ENCODE peak calls at places on chromosomes 12 and 14, in nine cellular contexts. Q, P, K, N, O, D, S, F and X are unnamed samples.

GRCh38 chr12:2613674-2614073 is 181.1 kb upstream of the FKBP4 start:
- DNase-seq in Q (no peak), P (no peak), K (no peak), N (no peak), O (peak; percentile 7), D (no peak), S (no peak), F (peak; percentile 95), X (no peak)

GRCh38 chr14:91058017-91058675 is 2.3 kb downstream of the RPS6KA5 start:
- DNase-seq in Q (no peak), P (no peak), K (no peak), N (no peak), O (no peak), D (no peak), S (no peak), F (no peak), X (no peak)

GRCh38 chr14:35532783-35533356 is 1.1 kb upstream of the INSM2 start:
- DNase-seq in Q (no peak), P (no peak), K (no peak), N (no peak), O (no peak), D (no peak), S (no peak), F (no peak), X (no peak)

GRCh38 chr14:31263485-31264133 is 56.0 kb upstream of the HECTD1 start:
- DNase-seq in Q (no peak), P (peak; percentile 15), K (no peak), N (no peak), O (peak; percentile 98), D (no peak), S (no peak), F (peak; percentile 100), X (no peak)

GRCh38 chr14:45135181-45135580 is 549 bp upstream of the FANCM start:
- DNase-seq in Q (peak; percentile 37), P (peak; percentile 3), K (no peak), N (no peak), O (no peak), D (no peak), S (no peak), F (no peak), X (no peak)

GRCh38 chr12:75660107-75660530 is 148.7 kb upstream of the KRR1 start:
- DNase-seq in Q (no peak), P (no peak), K (no peak), N (no peak), O (no peak), D (no peak), S (no peak), F (no peak), X (no peak)

GRCh38 chr14:30194769-30195168 is 267.1 kb upstream of the PRKD1 start:
- DNase-seq in Q (no peak), P (no peak), K (no peak), N (no peak), O (no peak), D (no peak), S (no peak), F (peak; percentile 92), X (no peak)

GRCh38 chr12:48265792-48266191 is 62.7 kb upstream of the OR10AD1 start:
- DNase-seq in Q (no peak), P (no peak), K (no peak), N (no peak), O (no peak), D (no peak), S (no peak), F (no peak), X (no peak)